ENCODE peak calls at places on chromosomes 4 and X, in nine cellular contexts. C, Y, V, Z, A, H, G, E and D are unnamed samples.

GRCh38 chr4:139247241-139247640 is 32.8 kb downstream of the MGARP start:
- DNase-seq in Y (no peak), A (no peak), H (no peak), C (no peak), G (no peak), Z (no peak), V (no peak), E (no peak), D (no peak)

GRCh38 chrX:68912113-68912980 is 83.5 kb downstream of the EFNB1 start:
- DNase-seq in V (no peak), G (no peak), C (no peak), A (peak), H (no peak), E (no peak), Z (no peak), Y (peak), D (no peak)

GRCh38 chrX:150730719-150731118 is 37.5 kb downstream of the MTMR1 start:
- DNase-seq in A (no peak), Y (no peak), E (no peak), C (no peak), G (no peak), V (no peak), Z (no peak), H (no peak), D (no peak)

GRCh38 chr4:26885912-26886274 is 25.3 kb downstream of the STIM2 start:
- DNase-seq in C (peak), Z (no peak), H (no peak), A (no peak), Y (no peak), E (no peak), V (no peak), G (no peak), D (peak)

GRCh38 chrX:38036471-38036870 is 30.1 kb downstream of the SYTL5 start:
- DNase-seq in Z (no peak), C (no peak), E (no peak), Y (no peak), V (no peak), G (no peak), A (no peak), H (no peak), D (no peak)

GRCh38 chr4:119661231-119661630 is 32.6 kb upstream of the PDE5A start:
- DNase-seq in Z (no peak), E (no peak), Y (no peak), A (no peak), V (no peak), H (no peak), C (no peak), G (no peak), D (no peak)

GRCh38 chr4:153151535-153152452 is 52.4 kb upstream of the TRIM2 start:
- DNase-seq in C (peak), H (peak), Z (peak), V (peak), Y (peak), A (peak), G (peak), E (peak), D (peak)

GRCh38 chrX:66408507-66408906 is 230.4 kb downstream of the EDA2R start:
- DNase-seq in G (no peak), Y (no peak), Z (no peak), E (no peak), C (no peak), H (no peak), A (no peak), V (no peak), D (no peak)

GRCh38 chr4:98484031-98484430 is 174.4 kb downstream of the TSPAN5 start:
- DNase-seq in Z (no peak), H (no peak), C (no peak), G (no peak), V (no peak), E (no peak), Y (no peak), A (no peak), D (no peak)

GRCh38 chr4:10031663-10032590 is 10.6 kb upstream of the SLC2A9 start:
- DNase-seq in A (peak), Y (peak), G (no peak), E (no peak), H (no peak), V (no peak), C (no peak), Z (no peak), D (no peak)

GRCh38 chr4:94544811-94545210 is 93.1 kb downstream of the PDLIM5 start:
- DNase-seq in V (no peak), E (no peak), Z (no peak), Y (no peak), C (no peak), G (no peak), H (no peak), A (no peak), D (no peak)

GRCh38 chr4:4874254-4874653 is 14.8 kb downstream of the MSX1 start:
- DNase-seq in C (no peak), A (no peak), E (no peak), Y (no peak), H (no peak), Z (no peak), V (no peak), G (no peak), D (no peak)

GRCh38 chr4:53196195-53196641 is 169.6 kb downstream of the SCFD2 start:
- DNase-seq in E (no peak), Z (no peak), Y (peak), C (no peak), G (no peak), A (no peak), V (no peak), H (no peak), D (no peak)